ENCODE peak calls at places on chromosomes 7 and 10, in nine cellular contexts. R is retinal pigment epithelial cell, K is Peyer's patch, Q is IMR-90, C is transverse colon, W is BJ, N is brain microvascular endothelial cell, B is ascending aorta, I is sigmoid colon. V is an unnamed sample.
A peak's percentile ranks its signal among the peaks of the same experiment; 100 is the strongest.

GRCh38 chr10:71333154-71333887 is 14.3 kb downstream of the SLC29A3 start:
- DNase-seq in R (no peak), K (no peak), Q (no peak), C (no peak), W (no peak), N (no peak), B (no peak), I (no peak), V (peak; percentile 91)

GRCh38 chr7:77157446-77157845 is 35.0 kb downstream of the CCDC146 start:
- DNase-seq in R (no peak), K (no peak), Q (no peak), C (no peak), W (no peak), N (no peak), B (no peak), I (no peak), V (no peak)

GRCh38 chr10:10831085-10831484 is 186.6 kb upstream of the CELF2 start:
- DNase-seq in R (peak; percentile 48), K (no peak), Q (peak; percentile 91), C (peak; percentile 27), W (peak; percentile 84), N (peak; percentile 85), B (peak; percentile 94), I (peak; percentile 76), V (peak; percentile 79)

GRCh38 chr7:150448789-150449147 is 1.7 kb upstream of the GIMAP8 start:
- DNase-seq in R (peak; percentile 11), K (peak; percentile 80), Q (peak; percentile 55), C (peak; percentile 85), W (no peak), N (peak; percentile 65), B (peak; percentile 79), I (peak; percentile 80), V (peak; percentile 75)

GRCh38 chr10:1022413-1022812 is 3.2 kb downstream of the IDI2 start:
- DNase-seq in R (no peak), K (no peak), Q (no peak), C (no peak), W (no peak), N (no peak), B (peak; percentile 42), I (no peak), V (no peak)

GRCh38 chr10:76942556-76943416 is 694.8 kb downstream of the KCNMA1 start:
- DNase-seq in R (no peak), K (no peak), Q (peak; percentile 29), C (no peak), W (no peak), N (no peak), B (no peak), I (no peak), V (peak; percentile 9)

GRCh38 chr7:19146699-19147098 is 1.5 kb upstream of the FERD3L start:
- DNase-seq in R (no peak), K (no peak), Q (peak; percentile 46), C (no peak), W (no peak), N (no peak), B (no peak), I (no peak), V (peak; percentile 60)

GRCh38 chr10:75095631-75096030 is 15.8 kb upstream of the SAMD8 start:
- DNase-seq in R (no peak), K (no peak), Q (no peak), C (no peak), W (no peak), N (no peak), B (no peak), I (no peak), V (no peak)

GRCh38 chr7:145665499-145666258 is 450.9 kb upstream of the CNTNAP2 start:
- DNase-seq in R (no peak), K (no peak), Q (no peak), C (no peak), W (no peak), N (no peak), B (no peak), I (no peak), V (no peak)

GRCh38 chr7:42233166-42233565 is 3.8 kb downstream of the GLI3 start:
- DNase-seq in R (peak; percentile 85), K (no peak), Q (peak; percentile 38), C (no peak), W (no peak), N (no peak), B (no peak), I (no peak), V (no peak)

GRCh38 chr7:2812831-2813230 is 31.3 kb downstream of the GNA12 start:
- DNase-seq in R (no peak), K (no peak), Q (no peak), C (no peak), W (no peak), N (no peak), B (no peak), I (peak; percentile 63), V (no peak)

GRCh38 chr7:47968852-47969774 is 10.3 kb downstream of the HUS1 start:
- DNase-seq in R (peak; percentile 39), K (peak; percentile 57), Q (peak; percentile 74), C (peak; percentile 76), W (no peak), N (peak; percentile 71), B (no peak), I (no peak), V (peak; percentile 62)

GRCh38 chr10:132737390-132738048 is 48.4 kb downstream of the NKX6-2 start:
- DNase-seq in R (no peak), K (no peak), Q (no peak), C (no peak), W (no peak), N (no peak), B (no peak), I (no peak), V (no peak)

DNA sequence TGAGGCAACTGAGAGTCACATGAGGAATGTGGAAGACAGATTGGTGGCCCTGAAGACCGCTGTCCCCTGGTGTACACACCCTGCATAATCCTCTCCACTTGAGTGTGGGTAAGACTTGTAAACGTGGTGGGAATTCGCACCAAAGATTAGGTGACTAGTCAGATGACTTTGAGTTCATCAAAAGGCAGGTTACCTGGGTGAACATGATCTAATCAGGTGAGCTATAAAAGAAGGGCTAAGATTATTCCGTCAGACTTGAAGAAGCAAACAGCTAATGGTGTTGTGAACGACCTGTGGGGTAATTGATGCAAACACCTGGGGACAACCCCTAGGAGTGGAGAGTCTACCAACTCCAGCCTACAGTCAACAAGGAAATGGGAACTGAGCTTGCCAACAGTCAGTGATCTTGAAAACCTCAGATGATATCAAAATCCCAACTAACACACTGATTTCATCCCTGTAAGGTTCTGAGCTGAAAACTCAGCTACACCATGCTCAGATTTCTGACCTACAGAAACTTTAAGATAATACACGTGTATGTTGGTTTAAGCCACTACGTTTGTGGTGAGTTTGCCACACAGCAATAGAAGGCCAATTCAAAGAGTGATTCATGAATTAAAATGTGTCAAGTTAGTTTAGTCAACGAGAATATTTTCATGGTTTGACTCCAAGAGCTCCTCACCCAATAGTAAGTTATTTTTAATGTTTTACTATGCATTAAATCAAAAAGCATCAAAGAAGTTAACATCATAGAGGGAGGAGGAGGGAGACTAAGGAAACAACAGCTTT is 16.7 kb downstream of the PRTFDC1 start:
- DNase-seq in R (no peak), K (no peak), Q (no peak), C (no peak), W (no peak), N (no peak), B (no peak), I (no peak), V (no peak)
- TF ChIP-seq CTCF in R (no peak), K (no peak), Q (no peak), C (no peak), W (no peak), N (no peak), B (no peak), I (no peak), V (no peak)

GRCh38 chr10:58775960-58776574 is 263.4 kb downstream of the BICC1 start:
- DNase-seq in R (no peak), K (no peak), Q (peak; percentile 86), C (no peak), W (no peak), N (peak; percentile 84), B (no peak), I (no peak), V (peak; percentile 80)

GRCh38 chr10:58773351-58773750 is 260.7 kb downstream of the BICC1 start:
- DNase-seq in R (no peak), K (no peak), Q (peak; percentile 48), C (no peak), W (no peak), N (no peak), B (no peak), I (no peak), V (no peak)

GRCh38 chr10:58773942-58774341 is 261.3 kb downstream of the BICC1 start:
- DNase-seq in R (no peak), K (no peak), Q (no peak), C (no peak), W (peak; percentile 41), N (no peak), B (no peak), I (no peak), V (no peak)

GRCh38 chr10:58778966-58779365 is 266.3 kb downstream of the BICC1 start:
- DNase-seq in R (no peak), K (no peak), Q (no peak), C (no peak), W (no peak), N (no peak), B (no peak), I (no peak), V (no peak)

GRCh38 chr10:58776613-58777318 is 264.1 kb downstream of the BICC1 start:
- DNase-seq in R (no peak), K (no peak), Q (no peak), C (no peak), W (no peak), N (no peak), B (no peak), I (no peak), V (no peak)
- H3K4me3 ChIP-seq in R (no peak overlapping the region), K (no peak overlapping the region), Q (no peak overlapping the region), C (no peak overlapping the region), W (no peak overlapping the region), N (no peak overlapping the region), B (no peak overlapping the region), I (no peak overlapping the region), V (no peak overlapping the region)

DNA sequence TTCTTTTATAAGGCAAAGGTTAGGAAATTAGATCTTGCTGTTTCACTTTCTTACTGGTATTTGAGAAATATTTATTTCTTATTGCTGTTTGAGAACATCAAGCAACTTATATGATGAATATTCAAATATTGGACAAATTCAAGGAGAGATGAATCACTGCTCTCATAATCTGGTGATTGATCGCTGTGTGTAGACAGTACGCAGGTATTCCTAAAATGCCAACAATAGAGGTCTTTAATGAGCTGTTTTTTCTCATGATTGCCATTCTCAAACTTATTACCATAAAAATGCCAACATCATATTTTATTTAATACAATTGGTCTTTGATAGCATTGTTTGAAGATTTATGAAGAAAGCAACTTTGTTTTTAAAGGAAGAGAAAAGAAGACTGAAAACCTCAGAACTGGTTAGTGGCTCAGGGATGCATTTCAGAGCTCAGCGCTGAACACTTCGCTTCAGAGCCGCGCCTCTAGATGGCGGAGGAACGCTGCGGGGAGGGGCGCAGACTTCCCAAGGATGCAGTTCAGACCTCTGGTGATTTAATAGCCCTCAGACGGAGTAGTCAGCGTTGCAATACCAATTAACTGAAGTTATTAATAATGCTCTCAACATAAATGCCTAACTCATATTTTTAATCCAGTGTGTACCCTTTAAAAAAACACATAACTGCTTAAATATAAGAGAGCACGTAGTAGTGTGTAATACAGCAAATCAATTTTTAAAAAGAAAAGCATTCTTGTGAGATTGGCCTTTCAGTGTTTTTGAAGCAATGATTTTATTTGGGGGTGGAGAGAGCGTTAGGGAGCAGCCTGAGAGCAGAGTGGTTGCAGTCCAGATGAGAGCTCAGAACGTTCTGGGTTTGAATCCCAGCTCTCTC is 38.5 kb upstream of the STEAP4 start:
- DNase-seq in R (peak; percentile 9), K (no peak), Q (no peak), C (peak; percentile 25), W (no peak), N (peak; percentile 28), B (no peak), I (peak; percentile 65), V (peak; percentile 51)
- TF ChIP-seq CTCF in R (peak; percentile 80), K (peak; percentile 26), Q (peak; percentile 18), C (peak; percentile 33), W (peak; percentile 43), N (peak; percentile 83), B (peak; percentile 38), I (no peak), V (peak; percentile 66)

GRCh38 chr10:123891147-123892011 is at the start of gene CPXM2:
- DNase-seq in R (no peak), K (no peak), Q (no peak), C (no peak), W (no peak), N (no peak), B (peak; percentile 67), I (no peak), V (no peak)
- H3K4me3 ChIP-seq in R (peak within 1 kb of the TSS; percentile 15), K (peak within 1 kb of the TSS; percentile 3), Q (no peak within 1 kb of the TSS), C (peak within 1 kb of the TSS; percentile 56), W (peak within 1 kb of the TSS; percentile 40), N (no peak within 1 kb of the TSS), B (peak within 1 kb of the TSS; percentile 93), I (peak within 1 kb of the TSS; percentile 85), V (no peak within 1 kb of the TSS)

V was measured in epithelial cell of esophagus.